ENCODE peak calls at places on chromosomes 11 and 22, in five cellular contexts. I, N, A, C and Q are unnamed samples.
A peak's percentile ranks its signal among the peaks of the same experiment; 100 is the strongest.

GRCh38 chr11:47185305-47186075 is 744 bp downstream of the PACSIN3 start:
- DNase-seq in A (peak; percentile 72), N (peak; percentile 88), C (peak; percentile 97), I (no peak), Q (no peak)

GRCh38 chr22:19812910-19813309 is 41.8 kb downstream of the GNB1L start:
- DNase-seq in C (no peak), I (no peak), N (peak; percentile 26), A (no peak), Q (peak; percentile 27)

GRCh38 chr11:86062719-86063118 is 6.2 kb downstream of the PICALM start:
- DNase-seq in N (no peak), C (peak; percentile 30), I (no peak), A (no peak), Q (no peak)

GRCh38 chr11:106794058-106794457 is 224.2 kb downstream of the GUCY1A2 start:
- DNase-seq in I (no peak), N (no peak), A (no peak), C (no peak), Q (no peak)

GRCh38 chr11:94674005-94674491 is 94.1 kb upstream of the AMOTL1 start:
- DNase-seq in A (peak; percentile 45), N (no peak), C (no peak), I (no peak), Q (no peak)

GRCh38 chr11:14336507-14337503 is 22.2 kb downstream of the RRAS2 start:
- DNase-seq in A (no peak), I (no peak), N (no peak), C (no peak), Q (no peak)

GRCh38 chr22:20579273-20580120 is 72.1 kb downstream of the MED15 start:
- DNase-seq in N (no peak), I (no peak), A (no peak), C (no peak), Q (peak; percentile 64)

GRCh38 chr22:41367039-41367679 is 14.6 kb upstream of the TEF start:
- DNase-seq in A (peak; percentile 98), N (peak; percentile 99), C (peak; percentile 58), I (peak; percentile 95), Q (peak; percentile 92)

GRCh38 chr22:42163515-42163914 is 32.9 kb upstream of the CYP2D6 start:
- DNase-seq in A (no peak), I (no peak), N (no peak), C (no peak), Q (no peak)

GRCh38 chr22:45834241-45834640 is 142.7 kb downstream of the WNT7B start:
- DNase-seq in C (no peak), I (no peak), N (no peak), A (no peak), Q (no peak)

GRCh38 chr22:48738204-48738980 is 1089.3 kb downstream of the BRD1 start:
- DNase-seq in N (peak; percentile 56), I (no peak), C (no peak), A (no peak), Q (peak; percentile 51)

GRCh38 chr11:7910389-7910788 is 20.7 kb downstream of the OR10A6 start:
- DNase-seq in I (no peak), A (no peak), N (no peak), C (peak; percentile 23), Q (no peak)

GRCh38 chr22:30763815-30764686 is 69.4 kb downstream of the OSBP2 start:
- DNase-seq in I (no peak), A (peak; percentile 24), C (peak; percentile 92), N (no peak), Q (no peak)

GRCh38 chr22:37007666-37008065 is 11.6 kb downstream of the TST start:
- DNase-seq in I (no peak), N (no peak), C (peak; percentile 46), A (no peak), Q (no peak)

GRCh38 chr11:20031155-20032001 is 128.9 kb downstream of the DBX1 start:
- DNase-seq in I (no peak), A (no peak), C (peak; percentile 62), N (no peak), Q (no peak)

GRCh38 chr11:111586305-111586915 is 15.8 kb upstream of the SIK2 start:
- DNase-seq in I (no peak), N (no peak), C (peak; percentile 87), A (no peak), Q (no peak)

GRCh38 chr11:95512682-95513081 is 276.9 kb downstream of the FAM76B start:
- DNase-seq in C (no peak), A (no peak), N (peak; percentile 89), I (peak; percentile 80), Q (no peak)

GRCh38 chr11:65927904-65928397 is 8.7 kb downstream of the DRAP1 start:
- DNase-seq in N (no peak), I (no peak), C (no peak), A (no peak), Q (peak; percentile 89)

GRCh38 chr11:117973446-117973922 is 12.7 kb upstream of the IL10RA start:
- DNase-seq in N (no peak), C (no peak), I (no peak), A (no peak), Q (no peak)

GRCh38 chr22:42443240-42444059 is 11.2 kb upstream of the NFAM1 start:
- DNase-seq in N (no peak), A (no peak), I (no peak), C (no peak), Q (no peak)

GRCh38 chr11:74018331-74019005 is 9.6 kb upstream of the UCP3 start:
- DNase-seq in C (no peak), N (peak; percentile 97), I (peak; percentile 96), A (peak; percentile 72), Q (no peak)

GRCh38 chr22:30298005-30298701 is 8.8 kb upstream of the CASTOR1 start:
- DNase-seq in N (no peak), I (no peak), C (no peak), A (no peak), Q (no peak)

GRCh38 chr11:76233936-76234703 is 27.8 kb upstream of the WNT11 start:
- DNase-seq in N (peak; percentile 89), A (peak; percentile 65), I (peak; percentile 78), C (peak; percentile 51), Q (peak; percentile 87)

GRCh38 chr22:35353318-35353717 is 27.6 kb upstream of the HMOX1 start:
- DNase-seq in I (peak; percentile 49), C (no peak), A (no peak), N (no peak), Q (no peak)
- H3K27ac ChIP-seq in I (peak overlapping the region; percentile 46), C (no peak overlapping the region), A (peak overlapping the region; percentile 36), N (peak overlapping the region; percentile 82), Q (peak overlapping the region; percentile 67)

GRCh38 chr11:133698654-133699053 is 146.7 kb downstream of the SPATA19 start:
- DNase-seq in A (no peak), I (no peak), C (no peak), N (no peak), Q (no peak)
- H3K27ac ChIP-seq in A (no peak overlapping the region), I (no peak overlapping the region), C (no peak overlapping the region), N (no peak overlapping the region), Q (no peak overlapping the region)

DNA sequence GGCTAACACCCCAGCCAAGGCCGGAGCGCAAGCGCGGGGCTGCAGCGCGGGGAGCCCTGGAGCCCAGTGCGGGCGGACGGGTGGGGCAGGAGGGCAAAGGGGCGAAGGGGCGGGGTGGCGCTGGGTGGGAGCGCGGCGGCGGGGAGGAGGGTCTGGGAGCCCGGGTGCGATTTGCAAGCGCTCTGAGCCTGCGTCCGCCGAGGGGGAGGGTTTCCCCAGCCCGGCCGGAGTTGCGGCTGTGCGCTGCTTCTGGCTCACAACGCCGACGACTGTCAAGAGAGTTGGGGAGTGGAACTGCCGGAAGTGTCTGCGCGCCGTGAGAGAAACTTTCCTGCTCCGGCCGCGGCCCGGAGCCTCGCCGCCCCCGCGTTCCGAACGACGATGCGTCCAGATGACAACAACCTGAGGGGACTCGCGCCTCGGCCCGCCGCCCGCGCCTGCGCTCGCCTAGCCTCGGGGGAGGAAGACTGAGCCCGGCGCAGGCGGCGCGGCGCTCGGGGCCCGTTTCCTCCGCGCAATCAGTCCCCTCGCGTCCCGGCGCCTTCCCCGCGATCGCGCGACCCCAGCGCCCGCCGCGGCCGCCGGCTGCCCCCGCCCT is at the start of gene ARHGAP42:
- DNase-seq in C (peak; percentile 92), N (peak; percentile 77), A (peak; percentile 55), I (peak; percentile 67), Q (peak; percentile 91)
- H3K27ac ChIP-seq in C (peak within 1 kb of the TSS; percentile 91), N (peak within 1 kb of the TSS; percentile 81), A (peak within 1 kb of the TSS; percentile 67), I (peak within 1 kb of the TSS; percentile 83), Q (peak within 1 kb of the TSS; percentile 78)

DNA sequence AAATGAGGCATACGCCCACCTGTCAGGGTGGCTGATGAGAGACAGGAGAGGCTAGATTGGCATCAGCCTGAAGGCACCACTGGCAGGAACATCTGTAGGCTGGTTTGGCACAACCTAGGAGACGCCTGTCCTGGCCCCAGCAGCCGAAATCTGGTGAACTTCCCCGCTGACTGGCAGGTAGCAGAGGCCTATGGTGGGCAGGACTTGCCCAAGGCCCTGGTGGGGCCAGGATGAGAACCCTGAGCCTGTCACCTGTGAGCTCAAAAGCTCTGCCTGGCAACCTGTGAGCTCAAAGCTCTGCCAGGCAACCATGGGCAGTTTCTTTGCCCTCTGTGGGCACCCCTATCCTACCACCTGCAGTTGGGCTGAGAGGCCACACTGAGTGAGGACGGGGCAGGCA is 2.5 kb downstream of the DERL3 start:
- DNase-seq in N (peak; percentile 50), I (no peak), C (no peak), A (no peak), Q (peak; percentile 73)
- H3K27ac ChIP-seq in N (no peak overlapping the region), I (peak overlapping the region; percentile 61), C (no peak overlapping the region), A (no peak overlapping the region), Q (peak overlapping the region; percentile 23)

GRCh38 chr11:63804259-63804658 is 9.0 kb upstream of the SPINDOC start:
- DNase-seq in N (no peak), C (no peak), A (no peak), I (no peak), Q (no peak)
- H3K27ac ChIP-seq in N (no peak overlapping the region), C (no peak overlapping the region), A (no peak overlapping the region), I (no peak overlapping the region), Q (no peak overlapping the region)

GRCh38 chr11:57121996-57122395 is 59.8 kb upstream of the LRRC55 start:
- DNase-seq in A (no peak), I (no peak), N (no peak), C (no peak), Q (no peak)

GRCh38 chr11:57124912-57125311 is 56.8 kb upstream of the LRRC55 start:
- DNase-seq in C (no peak), N (no peak), A (no peak), I (no peak), Q (no peak)

GRCh38 chr11:57123590-57123989 is 58.2 kb upstream of the LRRC55 start:
- DNase-seq in N (no peak), I (no peak), C (no peak), A (no peak), Q (peak; percentile 77)

GRCh38 chr11:57126766-57127400 is 54.9 kb upstream of the LRRC55 start:
- DNase-seq in C (no peak), I (no peak), N (no peak), A (no peak), Q (no peak)

DNA sequence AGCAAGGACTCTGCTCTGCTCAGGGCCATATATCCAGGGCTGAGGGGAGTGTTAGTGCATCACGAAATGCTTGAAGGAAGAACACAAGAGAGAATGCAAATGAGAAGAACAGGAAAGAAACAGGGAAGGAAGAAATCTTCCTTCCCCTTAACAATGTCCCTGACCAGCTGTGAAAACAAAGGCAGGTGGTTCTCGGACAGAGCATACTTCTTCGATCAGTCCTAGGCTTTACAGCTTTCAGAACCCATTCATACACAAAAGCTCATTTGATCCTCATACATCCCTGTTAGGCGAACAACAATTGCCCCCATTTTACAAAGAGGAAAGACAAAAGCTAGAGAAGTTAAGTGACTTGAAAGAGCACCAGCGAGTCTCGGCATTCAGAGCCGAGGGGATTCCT is 57.3 kb upstream of the LRRC55 start:
- DNase-seq in A (no peak), N (no peak), I (no peak), C (peak; percentile 17), Q (no peak)
- H3K27ac ChIP-seq in A (no peak overlapping the region), N (no peak overlapping the region), I (no peak overlapping the region), C (no peak overlapping the region), Q (no peak overlapping the region)